ENCODE peak calls at places on chromosomes 12 and 14, in five cellular contexts. V, I, N, M and P are unnamed samples.

GRCh38 chr12:58776144-58776543 is 144.2 kb downstream of the LRIG3 start:
- DNase-seq in V (no peak), I (no peak), N (no peak), M (no peak), P (no peak)

GRCh38 chr14:60222820-60223219 is 26.2 kb upstream of the PPM1A start:
- DNase-seq in V (no peak), I (no peak), N (no peak), M (no peak), P (no peak)

GRCh38 chr12:124609041-124609984 is 41.9 kb upstream of the NCOR2 start:
- DNase-seq in V (peak; percentile 18), I (peak; percentile 69), N (no peak), M (no peak), P (peak; percentile 34)

GRCh38 chr12:95204141-95204866 is 13.0 kb downstream of the FGD6 start:
- DNase-seq in V (peak; percentile 92), I (peak; percentile 80), N (peak; percentile 53), M (no peak), P (peak; percentile 95)

GRCh38 chr12:6909421-6910145 is 4.8 kb upstream of the ENO2 start:
- DNase-seq in V (no peak), I (no peak), N (no peak), M (no peak), P (no peak)

GRCh38 chr12:80778005-80778541 is 61.4 kb downstream of the MYF5 start:
- DNase-seq in V (peak; percentile 85), I (no peak), N (no peak), M (no peak), P (peak; percentile 94)

GRCh38 chr14:105351920-105352871 is 37.6 kb downstream of the PACS2 start:
- DNase-seq in V (peak; percentile 82), I (peak; percentile 90), N (peak; percentile 79), M (peak; percentile 80), P (peak; percentile 85)

GRCh38 chr12:25839470-25839869 is 119.0 kb upstream of the RASSF8 start:
- DNase-seq in V (no peak), I (no peak), N (no peak), M (no peak), P (peak; percentile 70)

GRCh38 chr12:64610092-64610659 is at the start of gene RASSF3:
- DNase-seq in V (peak; percentile 77), I (peak; percentile 90), N (no peak), M (peak; percentile 74), P (peak; percentile 67)

GRCh38 chr12:8773456-8773855 is 49.0 kb upstream of the A2ML1 start:
- DNase-seq in V (no peak), I (no peak), N (no peak), M (no peak), P (no peak)

GRCh38 chr14:105600939-105601359 is 74.6 kb downstream of the TMEM121 start:
- DNase-seq in V (no peak), I (no peak), N (no peak), M (no peak), P (no peak)

GRCh38 chr12:1946311-1946710 is 27.9 kb upstream of the CACNA2D4 start:
- DNase-seq in V (no peak), I (no peak), N (no peak), M (no peak), P (no peak)

GRCh38 chr12:107096571-107096970 is 3.2 kb upstream of the CRY1 start:
- DNase-seq in V (no peak), I (no peak), N (no peak), M (no peak), P (no peak)

GRCh38 chr12:92503029-92503931 is 199.5 kb upstream of the PLEKHG7 start:
- DNase-seq in V (peak; percentile 27), I (no peak), N (no peak), M (no peak), P (no peak)

GRCh38 chr12:110079477-110080400 is 31.4 kb upstream of the C12orf76 start:
- DNase-seq in V (peak; percentile 93), I (no peak), N (no peak), M (no peak), P (peak; percentile 39)

GRCh38 chr14:73467377-73467776 is 9.0 kb upstream of the NUMB start:
- DNase-seq in V (peak; percentile 43), I (no peak), N (no peak), M (no peak), P (peak; percentile 59)

GRCh38 chr14:100861188-100861936 is 35.4 kb downstream of the MEG3 start:
- DNase-seq in V (no peak), I (no peak), N (no peak), M (no peak), P (no peak)

GRCh38 chr12:132945806-132946506 is 10.2 kb downstream of the ZNF605 start:
- DNase-seq in V (no peak), I (no peak), N (no peak), M (no peak), P (no peak)

GRCh38 chr12:92538970-92539749 is 163.6 kb upstream of the PLEKHG7 start:
- DNase-seq in V (peak; percentile 78), I (no peak), N (no peak), M (no peak), P (peak; percentile 80)

GRCh38 chr14:101007004-101007614 is 103.6 kb upstream of the RTL1 start:
- DNase-seq in V (no peak), I (no peak), N (no peak), M (no peak), P (no peak)

GRCh38 chr12:131221946-131222249 is 268.2 kb downstream of the ADGRD1 start:
- DNase-seq in V (no peak), I (no peak), N (no peak), M (no peak), P (no peak)

GRCh38 chr14:61632401-61633195 is 62.7 kb upstream of the HIF1A start:
- DNase-seq in V (no peak), I (no peak), N (no peak), M (no peak), P (no peak)

GRCh38 chr12:80121661-80122060 is 22.3 kb downstream of the OTOGL start:
- DNase-seq in V (no peak), I (no peak), N (no peak), M (no peak), P (peak; percentile 15)

GRCh38 chr12:3020850-3021435 is 56.2 kb upstream of the TSPAN9 start:
- DNase-seq in V (no peak), I (no peak), N (no peak), M (no peak), P (no peak)

GRCh38 chr12:52148541-52149181 is 43.2 kb downstream of the KRT80 start:
- DNase-seq in V (no peak), I (peak; percentile 91), N (no peak), M (no peak), P (no peak)

GRCh38 chr14:46571970-46572369 is 79.6 kb downstream of the RPL10L start:
- DNase-seq in V (peak; percentile 86), I (no peak), N (no peak), M (no peak), P (no peak)

GRCh38 chr12:128976120-128976519 is 122.8 kb downstream of the GLT1D1 start:
- DNase-seq in V (no peak), I (peak; percentile 86), N (peak; percentile 53), M (peak; percentile 71), P (no peak)

DNA sequence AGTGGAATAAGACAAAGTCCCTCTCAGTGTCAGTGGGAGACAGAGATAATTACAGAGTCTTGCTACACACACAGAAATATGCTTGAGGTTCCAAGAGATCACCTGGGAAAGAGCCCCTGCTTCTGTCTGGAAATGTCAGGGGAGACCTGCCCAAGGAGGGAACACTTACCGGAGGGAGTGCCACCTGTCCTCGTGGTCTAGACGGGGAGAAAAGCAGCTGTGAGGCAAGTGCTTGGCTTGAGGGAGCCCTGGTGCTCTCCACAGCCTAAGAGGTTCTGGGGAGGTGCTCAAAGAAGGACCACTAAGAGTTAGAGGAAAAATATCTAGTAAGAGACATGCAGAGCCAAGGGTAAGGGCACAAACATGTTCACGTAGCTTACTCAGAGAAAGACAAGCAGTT is 38.1 kb upstream of the GNPNAT1 start:
- DNase-seq in V (no peak), I (no peak), N (no peak), M (no peak), P (no peak)
- H2BK5ac ChIP-seq in V (no peak overlapping the region), I (no peak overlapping the region), N (peak overlapping the region; percentile 37), M (no peak overlapping the region), P (no peak overlapping the region)

GRCh38 chr14:44759263-44759662 is 202.5 kb downstream of the KLHL28 start:
- DNase-seq in V (peak; percentile 38), I (no peak), N (no peak), M (no peak), P (no peak)

DNA sequence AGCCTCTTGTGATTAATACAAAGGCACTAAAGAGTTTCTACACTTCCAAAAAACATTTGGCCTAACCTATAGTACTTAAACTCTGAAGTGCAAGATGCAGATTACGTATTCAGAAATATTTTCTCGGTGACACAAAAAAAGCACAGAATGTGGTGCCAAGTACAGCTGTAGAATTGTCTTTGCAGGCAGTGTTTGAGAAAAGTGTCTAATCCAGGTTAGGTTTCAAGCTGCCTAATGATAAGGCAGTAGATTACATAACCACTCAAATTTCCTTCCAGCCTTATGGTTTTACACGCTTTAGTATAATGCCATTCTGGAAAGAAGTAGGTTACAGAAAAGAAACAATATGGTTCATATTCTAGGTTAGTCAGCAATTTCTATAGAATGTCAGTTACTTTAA is 205.2 kb downstream of the KLHL28 start:
- DNase-seq in V (no peak), I (no peak), N (no peak), M (no peak), P (no peak)
- H3K4me2 ChIP-seq in V (no peak overlapping the region), I (no peak overlapping the region), N (no peak overlapping the region), M (no peak overlapping the region), P (no peak overlapping the region)

DNA sequence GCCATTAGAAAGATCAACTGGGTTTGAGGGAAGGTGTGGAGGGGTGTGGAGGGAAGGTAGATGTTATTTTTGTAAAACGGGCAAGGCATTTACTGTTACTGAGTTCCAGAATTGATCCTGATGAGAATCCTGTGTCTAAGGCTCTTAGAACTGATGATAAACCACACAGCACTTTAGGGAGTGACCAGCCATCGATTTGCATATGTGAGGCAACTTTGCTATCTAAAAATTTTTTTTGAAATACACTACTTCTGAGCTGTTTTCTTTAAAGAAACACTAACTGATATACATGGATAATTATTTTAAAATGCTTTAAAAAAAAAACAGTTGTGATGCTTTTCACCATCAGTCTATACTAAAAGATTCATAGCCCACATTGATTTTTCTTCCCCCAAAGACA is 266.0 kb downstream of the EFCAB11 start:
- DNase-seq in V (no peak), I (no peak), N (no peak), M (no peak), P (peak; percentile 22)
- H2BK5ac ChIP-seq in V (no peak overlapping the region), I (no peak overlapping the region), N (no peak overlapping the region), M (no peak overlapping the region), P (no peak overlapping the region)

GRCh38 chr14:75847584-75847983 is 134.2 kb downstream of the TGFB3 start:
- DNase-seq in V (no peak), I (no peak), N (no peak), M (no peak), P (no peak)

GRCh38 chr14:75844486-75844885 is 137.3 kb downstream of the TGFB3 start:
- DNase-seq in V (no peak), I (no peak), N (no peak), M (no peak), P (no peak)

GRCh38 chr14:75845136-75845804 is 136.5 kb downstream of the TGFB3 start:
- DNase-seq in V (no peak), I (no peak), N (no peak), M (no peak), P (no peak)

GRCh38 chr14:75840911-75841310 is 140.9 kb downstream of the TGFB3 start:
- DNase-seq in V (no peak), I (no peak), N (no peak), M (no peak), P (no peak)

DNA sequence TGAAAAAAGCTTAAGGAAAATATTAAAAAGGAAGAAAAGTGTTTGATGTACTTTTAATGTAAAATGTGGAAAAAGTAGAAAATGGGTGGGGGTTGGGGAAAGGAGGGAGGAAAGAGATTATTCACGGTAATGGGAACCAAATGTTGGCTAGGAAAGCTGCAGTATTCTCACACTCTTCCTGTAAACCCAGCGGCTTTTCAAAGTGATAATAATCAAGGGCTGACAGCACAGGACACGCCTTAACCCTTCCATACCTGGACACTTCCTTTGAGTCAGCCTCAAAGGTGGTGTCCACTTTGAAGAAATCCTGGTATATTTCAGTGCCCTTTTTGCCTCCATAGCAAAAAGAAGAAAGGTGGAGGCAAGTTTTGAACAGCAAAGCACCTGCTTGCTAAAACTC is 139.2 kb downstream of the TGFB3 start:
- DNase-seq in V (no peak), I (no peak), N (no peak), M (no peak), P (no peak)
- H3K4me2 ChIP-seq in V (no peak overlapping the region), I (no peak overlapping the region), N (no peak overlapping the region), M (no peak overlapping the region), P (no peak overlapping the region)